ENCODE peak calls at places on chromosomes 4 and X, in ten cellular contexts. C is GM12865, O is upper lobe of right lung, H is keratinocyte, G is mucosa of descending colon, X is IMR-90, E is fibroblast of villous mesenchyme, K is A549, D is hepatocyte, Y is spleen. I is an unnamed sample.
A peak's percentile ranks its signal among the peaks of the same experiment; 100 is the strongest.

GRCh38 chr4:147828361-147828760 is 96.5 kb downstream of the ARHGAP10 start:
- DNase-seq in C (no peak), O (no peak), H (no peak), G (no peak), X (peak; percentile 56), E (peak; percentile 72), K (no peak), D (no peak), Y (no peak), I (peak; percentile 45)

GRCh38 chr4:5133933-5134594 is 82.8 kb downstream of the STK32B start:
- DNase-seq in C (no peak), O (no peak), H (no peak), G (no peak), X (no peak), E (no peak), K (no peak), D (no peak), Y (no peak), I (no peak)

GRCh38 chr4:10186228-10187214 is 69.9 kb upstream of the WDR1 start:
- DNase-seq in C (no peak), O (no peak), H (no peak), G (no peak), X (no peak), E (no peak), K (no peak), D (no peak), Y (no peak), I (peak; percentile 20)

GRCh38 chrX:15471016-15471415 is 22.1 kb downstream of the PIR start:
- DNase-seq in C (peak; percentile 67), O (no peak), H (no peak), G (no peak), X (peak; percentile 65), E (peak; percentile 64), K (peak; percentile 70), D (peak; percentile 84), Y (no peak), I (peak; percentile 70)

GRCh38 chrX:85111347-85111746 is 107.7 kb downstream of the APOOL start:
- DNase-seq in C (no peak), O (no peak), H (no peak), G (no peak), X (peak; percentile 5), E (peak; percentile 16), K (no peak), D (peak; percentile 27), Y (no peak), I (peak; percentile 25)

GRCh38 chr4:157075811-157076577 is at the start of gene GLRB:
- DNase-seq in C (no peak), O (peak; percentile 68), H (no peak), G (no peak), X (peak; percentile 11), E (peak; percentile 32), K (peak; percentile 6), D (peak; percentile 71), Y (peak; percentile 74), I (no peak)

GRCh38 chr4:25879587-25879986 is 16.8 kb upstream of the SEL1L3 start:
- DNase-seq in C (no peak), O (no peak), H (no peak), G (no peak), X (no peak), E (no peak), K (no peak), D (no peak), Y (no peak), I (no peak)

GRCh38 chr4:16608123-16608522 is 290.3 kb downstream of the LDB2 start:
- DNase-seq in C (no peak), O (no peak), H (no peak), G (no peak), X (peak; percentile 16), E (no peak), K (no peak), D (no peak), Y (no peak), I (peak; percentile 82)

GRCh38 chr4:84159767-84160166 is 339.3 kb downstream of the NKX6-1 start:
- DNase-seq in C (peak; percentile 20), O (no peak), H (no peak), G (no peak), X (no peak), E (no peak), K (peak; percentile 4), D (peak; percentile 69), Y (no peak), I (no peak)

GRCh38 chr4:6920174-6920573 is 10.5 kb downstream of the TBC1D14 start:
- DNase-seq in C (no peak), O (peak; percentile 85), H (no peak), G (peak; percentile 4), X (no peak), E (no peak), K (no peak), D (no peak), Y (peak; percentile 42), I (no peak)

GRCh38 chr4:18389118-18389517 is 367.6 kb upstream of the LCORL start:
- DNase-seq in C (no peak), O (no peak), H (no peak), G (no peak), X (no peak), E (no peak), K (no peak), D (no peak), Y (no peak), I (no peak)

DNA sequence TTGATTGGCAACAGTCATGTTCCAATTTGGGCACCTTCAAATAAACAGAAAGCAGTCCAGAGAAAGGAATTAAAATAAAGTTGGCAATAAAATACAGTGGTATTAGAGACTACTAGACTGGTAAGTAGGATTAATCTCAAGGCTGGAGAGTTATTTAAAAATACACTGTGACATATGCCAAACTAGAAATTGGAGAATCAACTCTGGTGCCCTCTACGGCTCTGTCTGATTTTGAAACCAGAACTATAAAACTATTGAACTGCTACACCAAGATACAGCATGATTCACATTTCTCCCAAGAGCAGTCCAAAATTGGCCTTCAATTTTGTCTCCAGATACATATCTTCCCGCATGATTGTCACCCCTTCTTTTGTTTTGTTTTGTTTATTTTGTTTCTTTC is 78.7 kb upstream of the FAM47B start:
- DNase-seq in C (no peak), O (no peak), H (no peak), G (no peak), X (no peak), E (no peak), K (no peak), D (no peak), Y (no peak), I (no peak)
- TF ChIP-seq CTCF in C (no peak), O (no peak), H (no peak), G (no peak), X (no peak), E (no peak), K (no peak), D (no peak), Y (no peak), I (no peak)

GRCh38 chr4:142128529-142128928 is 492.1 kb downstream of the IL15 start:
- DNase-seq in C (no peak), O (no peak), H (no peak), G (no peak), X (peak; percentile 39), E (peak; percentile 62), K (no peak), D (peak; percentile 35), Y (no peak), I (no peak)

GRCh38 chr4:142126890-142127497 is 490.6 kb downstream of the IL15 start:
- DNase-seq in C (peak; percentile 77), O (no peak), H (peak; percentile 25), G (no peak), X (peak; percentile 80), E (peak; percentile 81), K (peak; percentile 76), D (peak; percentile 75), Y (no peak), I (peak; percentile 88)

GRCh38 chr4:142130636-142131035 is 494.3 kb downstream of the IL15 start:
- DNase-seq in C (no peak), O (no peak), H (no peak), G (no peak), X (no peak), E (no peak), K (peak; percentile 56), D (peak; percentile 34), Y (no peak), I (no peak)

GRCh38 chr4:142129931-142130330 is 493.5 kb downstream of the IL15 start:
- DNase-seq in C (no peak), O (no peak), H (no peak), G (no peak), X (no peak), E (no peak), K (no peak), D (no peak), Y (no peak), I (no peak)

DNA sequence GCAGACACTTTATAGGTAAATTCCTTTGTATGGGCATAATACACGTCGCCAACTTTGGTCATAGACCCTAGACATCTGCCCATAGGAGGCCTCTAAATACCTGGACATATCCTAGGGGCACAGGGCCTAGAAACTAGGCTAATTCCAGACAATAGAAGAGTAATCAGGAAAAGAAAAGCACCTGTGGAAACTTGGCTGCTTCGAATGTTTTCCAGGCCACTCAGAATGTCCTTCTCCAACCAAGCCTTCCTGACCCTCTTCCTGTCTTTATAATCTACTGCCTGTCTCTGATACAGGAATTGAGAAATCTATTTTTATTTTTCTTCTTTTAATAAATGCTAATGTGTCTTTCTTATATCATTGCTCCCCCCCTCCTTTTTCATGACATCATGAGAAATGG is 493.1 kb downstream of the IL15 start:
- DNase-seq in C (no peak), O (no peak), H (no peak), G (no peak), X (no peak), E (no peak), K (no peak), D (no peak), Y (no peak), I (no peak)
- H3K4me3 ChIP-seq in C (no peak overlapping the region), O (no peak overlapping the region), H (no peak overlapping the region), G (no peak overlapping the region), X (no peak overlapping the region), E (no peak overlapping the region), K (no peak overlapping the region), D (no peak overlapping the region), Y (no peak overlapping the region), I (no peak overlapping the region)

GRCh38 chr4:127352220-127352619 is 280.5 kb upstream of the INTU start:
- DNase-seq in C (no peak), O (no peak), H (no peak), G (no peak), X (no peak), E (no peak), K (no peak), D (no peak), Y (no peak), I (no peak)
- TF ChIP-seq CTCF in C (no peak), O (no peak), H (no peak), G (no peak), X (no peak), E (no peak), K (no peak), D (no peak), Y (no peak), I (no peak)

DNA sequence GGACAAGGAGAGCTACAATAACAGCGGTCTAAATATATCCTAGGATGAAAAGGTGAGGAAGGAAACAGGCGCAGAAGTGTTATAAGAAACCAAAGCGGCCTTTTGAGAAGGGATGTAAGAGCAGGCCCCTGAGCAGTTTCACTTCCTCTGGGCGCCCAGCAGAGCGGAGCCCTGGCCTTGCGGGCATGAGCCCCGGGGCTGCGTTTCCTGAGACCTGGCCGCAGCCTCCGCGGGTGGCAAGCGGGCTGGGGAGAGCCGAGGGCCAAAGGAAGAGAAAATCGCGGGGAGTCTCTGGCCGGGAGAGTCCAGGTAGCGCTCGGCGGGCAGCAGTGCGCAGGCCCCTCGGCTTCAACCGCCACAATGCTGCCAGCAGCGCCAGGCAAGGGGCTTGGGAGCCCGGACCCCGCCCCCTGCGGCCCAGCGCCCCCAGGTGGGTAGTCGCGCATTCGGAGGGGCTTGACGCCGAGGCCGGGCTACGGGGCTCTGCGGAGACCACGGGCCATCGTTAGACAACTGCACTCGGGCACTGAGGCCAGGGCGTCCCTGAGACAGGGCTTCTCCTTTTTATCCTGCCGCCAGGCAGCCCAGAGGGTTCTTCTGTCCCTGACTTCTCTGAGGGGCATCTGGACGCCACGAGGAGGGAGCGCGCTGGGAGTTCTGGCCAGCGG is at the start of gene BANK1:
- DNase-seq in C (peak; percentile 88), O (peak; percentile 86), H (no peak), G (peak; percentile 84), X (peak; percentile 2), E (no peak), K (peak; percentile 61), D (peak; percentile 64), Y (peak; percentile 96), I (peak; percentile 37)
- H3K4me3 ChIP-seq in C (peak within 1 kb of the TSS; percentile 48), O (peak within 1 kb of the TSS; percentile 55), H (peak within 1 kb of the TSS; percentile 32), G (peak within 1 kb of the TSS; percentile 15), X (peak within 1 kb of the TSS; percentile 41), E (peak within 1 kb of the TSS; percentile 50), K (peak within 1 kb of the TSS; percentile 46), D (peak within 1 kb of the TSS; percentile 46), Y (peak within 1 kb of the TSS; percentile 54), I (peak within 1 kb of the TSS; percentile 51)